ENCODE peak calls at places on chromosomes 4 and X, in seven cellular contexts. One of them, this sample, is unnamed.

GRCh38 chr4:34973632-34974312 is 1270.5 kb downstream of the ARAP2 start:
- DNase-seq in NCI-H2029: no peak
- DNase-seq in GM20000: no peak
- DNase-seq in SJCRH30: no peak
- DNase-seq in ELF-1: no peak
- DNase-seq in foreskin fibroblast: no peak
- DNase-seq in GM18507: no peak
- DNase-seq in this sample: no peak

GRCh38 chrX:136146614-136147319 is 566 bp upstream of the FHL1 start:
- DNase-seq in GM20000: peak; percentile 33
- DNase-seq in foreskin fibroblast: no peak
- DNase-seq in NCI-H2029: no peak
- DNase-seq in ELF-1: no peak
- DNase-seq in SJCRH30: peak; percentile 36
- DNase-seq in GM18507: no peak
- DNase-seq in this sample: no peak

GRCh38 chr4:55553442-55553841 is 6.7 kb upstream of the CLOCK start:
- DNase-seq in GM20000: no peak
- DNase-seq in SJCRH30: peak; percentile 17
- DNase-seq in foreskin fibroblast: peak; percentile 72
- DNase-seq in GM18507: no peak
- DNase-seq in ELF-1: peak; percentile 4
- DNase-seq in NCI-H2029: no peak
- DNase-seq in this sample: no peak

GRCh38 chr4:187090401-187090800 is 366.7 kb upstream of the FAT1 start:
- DNase-seq in SJCRH30: no peak
- DNase-seq in foreskin fibroblast: peak; percentile 5
- DNase-seq in ELF-1: no peak
- DNase-seq in GM20000: no peak
- DNase-seq in NCI-H2029: no peak
- DNase-seq in GM18507: no peak
- DNase-seq in this sample: no peak

GRCh38 chr4:132587626-132588025 is 561.5 kb upstream of the PCDH10 start:
- DNase-seq in NCI-H2029: no peak
- DNase-seq in SJCRH30: no peak
- DNase-seq in foreskin fibroblast: no peak
- DNase-seq in ELF-1: no peak
- DNase-seq in GM20000: no peak
- DNase-seq in GM18507: no peak
- DNase-seq in this sample: no peak

GRCh38 chr4:56630876-56631666 is 50.0 kb downstream of the HOPX start:
- DNase-seq in SJCRH30: no peak
- DNase-seq in NCI-H2029: no peak
- DNase-seq in GM18507: no peak
- DNase-seq in ELF-1: no peak
- DNase-seq in foreskin fibroblast: peak; percentile 51
- DNase-seq in GM20000: no peak
- DNase-seq in this sample: no peak

GRCh38 chr4:71470547-71470946 is 131.7 kb downstream of the SLC4A4 start:
- DNase-seq in SJCRH30: no peak
- DNase-seq in GM20000: no peak
- DNase-seq in foreskin fibroblast: no peak
- DNase-seq in GM18507: no peak
- DNase-seq in NCI-H2029: no peak
- DNase-seq in ELF-1: no peak
- DNase-seq in this sample: no peak

GRCh38 chrX:31546130-31546529 is 474.3 kb upstream of the FTHL17 start:
- DNase-seq in GM20000: no peak
- DNase-seq in SJCRH30: no peak
- DNase-seq in ELF-1: peak; percentile 14
- DNase-seq in GM18507: no peak
- DNase-seq in foreskin fibroblast: peak; percentile 57
- DNase-seq in NCI-H2029: no peak
- DNase-seq in this sample: no peak

GRCh38 chr4:48604527-48604926 is 114.5 kb downstream of the ZAR1 start:
- DNase-seq in NCI-H2029: no peak
- DNase-seq in GM18507: no peak
- DNase-seq in ELF-1: no peak
- DNase-seq in foreskin fibroblast: no peak
- DNase-seq in SJCRH30: no peak
- DNase-seq in GM20000: no peak
- DNase-seq in this sample: no peak

GRCh38 chr4:186557486-186557885 is 2.1 kb upstream of the MTNR1A start:
- DNase-seq in NCI-H2029: no peak
- DNase-seq in GM20000: no peak
- DNase-seq in foreskin fibroblast: peak; percentile 40
- DNase-seq in ELF-1: no peak
- DNase-seq in GM18507: no peak
- DNase-seq in SJCRH30: peak; percentile 87
- DNase-seq in this sample: no peak

GRCh38 chrX:97267916-97268680 is 384.4 kb downstream of the RPA4 start:
- DNase-seq in GM18507: no peak
- DNase-seq in SJCRH30: no peak
- DNase-seq in GM20000: no peak
- DNase-seq in foreskin fibroblast: no peak
- DNase-seq in ELF-1: no peak
- DNase-seq in NCI-H2029: no peak
- DNase-seq in this sample: no peak

GRCh38 chr4:22237846-22238513 is 277.9 kb downstream of the ADGRA3 start:
- DNase-seq in foreskin fibroblast: no peak
- DNase-seq in SJCRH30: peak; percentile 39
- DNase-seq in NCI-H2029: no peak
- DNase-seq in GM20000: no peak
- DNase-seq in ELF-1: no peak
- DNase-seq in GM18507: no peak
- DNase-seq in this sample: no peak

GRCh38 chr4:25031077-25031606 is 396 bp upstream of the LGI2 start:
- DNase-seq in GM18507: no peak
- DNase-seq in NCI-H2029: no peak
- DNase-seq in foreskin fibroblast: peak; percentile 10
- DNase-seq in GM20000: peak; percentile 39
- DNase-seq in ELF-1: peak; percentile 56
- DNase-seq in SJCRH30: peak; percentile 82
- DNase-seq in this sample: no peak

GRCh38 chr4:86688026-86688425 is 93.9 kb downstream of the PTPN13 start:
- DNase-seq in ELF-1: no peak
- DNase-seq in SJCRH30: no peak
- DNase-seq in GM20000: no peak
- DNase-seq in GM18507: no peak
- DNase-seq in NCI-H2029: no peak
- DNase-seq in foreskin fibroblast: no peak
- DNase-seq in this sample: no peak

GRCh38 chr4:61532324-61532723 is 332.2 kb downstream of the ADGRL3 start:
- DNase-seq in GM18507: no peak
- DNase-seq in foreskin fibroblast: no peak
- DNase-seq in GM20000: no peak
- DNase-seq in ELF-1: no peak
- DNase-seq in SJCRH30: peak; percentile 17
- DNase-seq in NCI-H2029: peak; percentile 1
- DNase-seq in this sample: no peak

GRCh38 chr4:1250921-1251772 is 2.2 kb upstream of the CTBP1 start:
- DNase-seq in GM20000: no peak
- DNase-seq in ELF-1: no peak
- DNase-seq in NCI-H2029: no peak
- DNase-seq in GM18507: no peak
- DNase-seq in foreskin fibroblast: no peak
- DNase-seq in SJCRH30: no peak
- DNase-seq in this sample: no peak

GRCh38 chr4:156137971-156138581 is 184.4 kb upstream of the CTSO start:
- DNase-seq in GM18507: no peak
- DNase-seq in SJCRH30: no peak
- DNase-seq in NCI-H2029: no peak
- DNase-seq in foreskin fibroblast: no peak
- DNase-seq in ELF-1: peak; percentile 3
- DNase-seq in GM20000: no peak
- DNase-seq in this sample: no peak

GRCh38 chr4:119897260-119897659 is 169.4 kb downstream of the MAD2L1 start:
- DNase-seq in SJCRH30: no peak
- DNase-seq in ELF-1: no peak
- DNase-seq in foreskin fibroblast: no peak
- DNase-seq in GM18507: no peak
- DNase-seq in GM20000: no peak
- DNase-seq in NCI-H2029: no peak
- DNase-seq in this sample: no peak

GRCh38 chr4:5719329-5720055 is 8.5 kb downstream of the EVC start:
- DNase-seq in NCI-H2029: no peak
- DNase-seq in foreskin fibroblast: no peak
- DNase-seq in SJCRH30: no peak
- DNase-seq in GM20000: no peak
- DNase-seq in GM18507: no peak
- DNase-seq in ELF-1: no peak
- DNase-seq in this sample: no peak

GRCh38 chr4:73729534-73730165 is 10.7 kb upstream of the CXCL8 start:
- DNase-seq in foreskin fibroblast: peak; percentile 90
- DNase-seq in GM20000: peak; percentile 32
- DNase-seq in NCI-H2029: peak; percentile 46
- DNase-seq in GM18507: no peak
- DNase-seq in ELF-1: peak; percentile 32
- DNase-seq in SJCRH30: peak; percentile 75
- DNase-seq in this sample: no peak

GRCh38 chr4:182142146-182143085 is 100.8 kb upstream of the TENM3 start:
- DNase-seq in SJCRH30: no peak
- DNase-seq in GM20000: no peak
- DNase-seq in ELF-1: peak; percentile 79
- DNase-seq in GM18507: no peak
- DNase-seq in foreskin fibroblast: peak; percentile 8
- DNase-seq in NCI-H2029: no peak
- DNase-seq in this sample: no peak

GRCh38 chr4:40918330-40918729 is 168.6 kb downstream of the NSUN7 start:
- DNase-seq in foreskin fibroblast: peak; percentile 89
- DNase-seq in GM20000: no peak
- DNase-seq in ELF-1: no peak
- DNase-seq in SJCRH30: peak; percentile 45
- DNase-seq in GM18507: no peak
- DNase-seq in NCI-H2029: peak; percentile 57
- DNase-seq in this sample: no peak

GRCh38 chr4:38078590-38079381 is 118.6 kb downstream of the PTTG2 start:
- DNase-seq in ELF-1: no peak
- DNase-seq in SJCRH30: no peak
- DNase-seq in GM20000: no peak
- DNase-seq in GM18507: no peak
- DNase-seq in foreskin fibroblast: peak; percentile 64
- DNase-seq in NCI-H2029: no peak
- DNase-seq in this sample: no peak

GRCh38 chr4:53981066-53981465 is 83.3 kb downstream of the CHIC2 start:
- DNase-seq in GM20000: no peak
- DNase-seq in foreskin fibroblast: no peak
- DNase-seq in ELF-1: no peak
- DNase-seq in GM18507: no peak
- DNase-seq in SJCRH30: no peak
- DNase-seq in NCI-H2029: no peak
- DNase-seq in this sample: no peak

GRCh38 chrX:85828771-85829170 is 218.6 kb downstream of the CHM start:
- DNase-seq in NCI-H2029: no peak
- DNase-seq in foreskin fibroblast: no peak
- DNase-seq in ELF-1: no peak
- DNase-seq in GM20000: no peak
- DNase-seq in SJCRH30: no peak
- DNase-seq in GM18507: no peak
- DNase-seq in this sample: no peak

GRCh38 chr4:139763668-139764067 is 98.0 kb downstream of the MGST2 start:
- DNase-seq in GM18507: no peak
- DNase-seq in foreskin fibroblast: no peak
- DNase-seq in ELF-1: no peak
- DNase-seq in SJCRH30: peak; percentile 56
- DNase-seq in NCI-H2029: peak; percentile 13
- DNase-seq in GM20000: no peak
- DNase-seq in this sample: no peak

GRCh38 chr4:47372561-47372960 is 90.9 kb downstream of the COMMD8 start:
- DNase-seq in GM20000: no peak
- DNase-seq in SJCRH30: no peak
- DNase-seq in foreskin fibroblast: no peak
- DNase-seq in ELF-1: no peak
- DNase-seq in GM18507: no peak
- DNase-seq in NCI-H2029: no peak
- DNase-seq in this sample: no peak

GRCh38 chrX:109270580-109271484 is 211.1 kb downstream of the GUCY2F start:
- DNase-seq in GM18507: peak; percentile 22
- DNase-seq in SJCRH30: peak; percentile 5
- DNase-seq in ELF-1: no peak
- DNase-seq in foreskin fibroblast: no peak
- DNase-seq in NCI-H2029: no peak
- DNase-seq in GM20000: peak; percentile 49
- DNase-seq in this sample: peak; percentile 97

GRCh38 chr4:37441231-37442061 is 196.9 kb downstream of the NWD2 start:
- DNase-seq in foreskin fibroblast: no peak
- DNase-seq in ELF-1: peak; percentile 45
- DNase-seq in NCI-H2029: no peak
- DNase-seq in GM18507: no peak
- DNase-seq in GM20000: no peak
- DNase-seq in SJCRH30: no peak
- DNase-seq in this sample: no peak

GRCh38 chrX:57289089-57289488 is 2.6 kb downstream of the FAAH2 start:
- DNase-seq in NCI-H2029: no peak
- DNase-seq in foreskin fibroblast: no peak
- DNase-seq in GM20000: no peak
- DNase-seq in GM18507: no peak
- DNase-seq in ELF-1: no peak
- DNase-seq in SJCRH30: no peak
- DNase-seq in this sample: no peak

GRCh38 chrX:101931104-101931493 is 728 bp downstream of the ZMAT1 start:
- DNase-seq in GM18507: no peak
- DNase-seq in foreskin fibroblast: no peak
- DNase-seq in ELF-1: no peak
- DNase-seq in NCI-H2029: no peak
- DNase-seq in SJCRH30: no peak
- DNase-seq in GM20000: no peak
- DNase-seq in this sample: no peak